ENCODE peak calls at places on chromosome 2, in ten cellular contexts. D is NB4; X is upper lobe of right lung; W is mammary epithelial cell; P is brain microvascular endothelial cell; H is CD8-positive, alpha-beta T cell; I is GM23338; B is AG09309; F is tibial artery; Y is fibroblast of mammary gland. V is an unnamed sample.

GRCh38 chr2:10188211-10188610 is 65.7 kb downstream of the RRM2 start:
- DNase-seq in D (peak), X (no peak), W (peak), P (peak), H (no peak), I (peak), B (no peak), F (no peak), Y (peak), V (no peak)

GRCh38 chr2:120661551-120661950 is 74.1 kb upstream of the GLI2 start:
- DNase-seq in D (no peak), X (no peak), W (no peak), P (no peak), H (no peak), I (peak), B (no peak), F (no peak), Y (no peak), V (no peak)

GRCh38 chr2:48107326-48107925 is 201.1 kb upstream of the FBXO11 start:
- DNase-seq in D (peak), X (no peak), W (peak), P (peak), H (no peak), I (peak), B (no peak), F (no peak), Y (peak), V (peak)

GRCh38 chr2:25132693-25133092 is 35.7 kb downstream of the POMC start:
- DNase-seq in D (no peak), X (no peak), W (no peak), P (no peak), H (no peak), I (no peak), B (no peak), F (no peak), Y (no peak), V (no peak)

GRCh38 chr2:10289891-10290290 is 12.8 kb upstream of the HPCAL1 start:
- DNase-seq in D (peak), X (no peak), W (peak), P (peak), H (no peak), I (no peak), B (no peak), F (no peak), Y (peak), V (no peak)

GRCh38 chr2:161136696-161137324 is 23.4 kb upstream of the TANK start:
- DNase-seq in D (peak), X (no peak), W (peak), P (peak), H (peak), I (no peak), B (no peak), F (no peak), Y (peak), V (no peak)

GRCh38 chr2:174952607-174953006 is 52.6 kb downstream of the CHN1 start:
- DNase-seq in D (peak), X (no peak), W (no peak), P (no peak), H (no peak), I (no peak), B (no peak), F (no peak), Y (peak), V (no peak)

GRCh38 chr2:26725516-26725810 is 32.9 kb downstream of the KCNK3 start:
- DNase-seq in D (no peak), X (no peak), W (no peak), P (no peak), H (no peak), I (no peak), B (no peak), F (no peak), Y (no peak), V (no peak)

GRCh38 chr2:218398437-218399390 is 954 bp upstream of the CTDSP1 start:
- DNase-seq in D (peak), X (peak), W (peak), P (peak), H (peak), I (peak), B (no peak), F (peak), Y (peak), V (no peak)

GRCh38 chr2:17879137-17879912 is 858 bp downstream of the KCNS3 start:
- DNase-seq in D (no peak), X (peak), W (peak), P (peak), H (no peak), I (peak), B (no peak), F (peak), Y (peak), V (peak)

GRCh38 chr2:41414486-41415230 is 633.2 kb upstream of the PKDCC start:
- DNase-seq in D (peak), X (no peak), W (peak), P (peak), H (no peak), I (peak), B (no peak), F (no peak), Y (peak), V (peak)

GRCh38 chr2:48144777-48145176 is 238.5 kb upstream of the FBXO11 start:
- DNase-seq in D (peak), X (no peak), W (no peak), P (peak), H (no peak), I (no peak), B (no peak), F (no peak), Y (no peak), V (no peak)

GRCh38 chr2:138267161-138267901 is 234.2 kb upstream of the SPOPL start:
- DNase-seq in D (no peak), X (no peak), W (peak), P (peak), H (no peak), I (no peak), B (peak), F (no peak), Y (peak), V (peak)

GRCh38 chr2:203743441-203743932 is 37.0 kb downstream of the CD28 start:
- DNase-seq in D (no peak), X (no peak), W (peak), P (no peak), H (no peak), I (no peak), B (peak), F (no peak), Y (peak), V (no peak)

GRCh38 chr2:226478121-226478809 is 321.4 kb downstream of the IRS1 start:
- DNase-seq in D (no peak), X (no peak), W (peak), P (peak), H (no peak), I (peak), B (peak), F (peak), Y (peak), V (peak)

GRCh38 chr2:75920721-75921551 is 210.2 kb upstream of the GCFC2 start:
- DNase-seq in D (no peak), X (no peak), W (no peak), P (no peak), H (no peak), I (peak), B (no peak), F (no peak), Y (no peak), V (no peak)

GRCh38 chr2:169302364-169302763 is 60.0 kb downstream of the LRP2 start:
- DNase-seq in D (no peak), X (no peak), W (no peak), P (no peak), H (no peak), I (no peak), B (no peak), F (no peak), Y (no peak), V (no peak)

GRCh38 chr2:128032092-128032491 is 4.2 kb upstream of the SAP130 start:
- DNase-seq in D (no peak), X (no peak), W (peak), P (no peak), H (no peak), I (no peak), B (no peak), F (no peak), Y (no peak), V (no peak)

GRCh38 chr2:235864746-235865535 is 303.2 kb downstream of the GBX2 start:
- DNase-seq in D (peak), X (no peak), W (no peak), P (no peak), H (no peak), I (peak), B (no peak), F (no peak), Y (peak), V (peak)

GRCh38 chr2:30888841-30889407 is 81.7 kb upstream of the CAPN13 start:
- DNase-seq in D (no peak), X (no peak), W (no peak), P (no peak), H (no peak), I (no peak), B (no peak), F (no peak), Y (no peak), V (no peak)

GRCh38 chr2:85347554-85347953 is 6.8 kb downstream of the RETSAT start:
- DNase-seq in D (no peak), X (no peak), W (no peak), P (no peak), H (no peak), I (no peak), B (no peak), F (no peak), Y (no peak), V (no peak)

GRCh38 chr2:134014196-134014960 is 239.5 kb upstream of the MGAT5 start:
- DNase-seq in D (no peak), X (no peak), W (no peak), P (no peak), H (no peak), I (no peak), B (no peak), F (no peak), Y (no peak), V (no peak)

GRCh38 chr2:112869258-112869842 is 32.8 kb upstream of the IL1B start:
- DNase-seq in D (peak), X (peak), W (peak), P (no peak), H (no peak), I (no peak), B (peak), F (peak), Y (peak), V (peak)

GRCh38 chr2:157747695-157748370 is 119.2 kb upstream of the ACVR1C start:
- DNase-seq in D (no peak), X (no peak), W (peak), P (peak), H (no peak), I (no peak), B (peak), F (peak), Y (peak), V (peak)

GRCh38 chr2:43412121-43412753 is 183.6 kb downstream of the THADA start:
- DNase-seq in D (no peak), X (no peak), W (peak), P (no peak), H (no peak), I (no peak), B (no peak), F (no peak), Y (peak), V (no peak)

GRCh38 chr2:130152816-130153595 is 8.1 kb upstream of the CCDC74B start:
- DNase-seq in D (no peak), X (peak), W (no peak), P (no peak), H (no peak), I (no peak), B (no peak), F (no peak), Y (no peak), V (no peak)

GRCh38 chr2:225842939-225843338 is 443.4 kb downstream of the NYAP2 start:
- DNase-seq in D (no peak), X (no peak), W (no peak), P (no peak), H (no peak), I (no peak), B (no peak), F (no peak), Y (peak), V (peak)

GRCh38 chr2:33494155-33494779 is 17.8 kb downstream of the RASGRP3 start:
- DNase-seq in D (no peak), X (no peak), W (peak), P (no peak), H (no peak), I (no peak), B (no peak), F (no peak), Y (peak), V (no peak)

GRCh38 chr2:65299246-65299645 is 71.6 kb downstream of the ACTR2 start:
- DNase-seq in D (peak), X (no peak), W (peak), P (peak), H (peak), I (no peak), B (no peak), F (no peak), Y (peak), V (no peak)

GRCh38 chr2:69494126-69494525 is 56.9 kb upstream of the NFU1 start:
- DNase-seq in D (no peak), X (no peak), W (no peak), P (no peak), H (no peak), I (no peak), B (no peak), F (no peak), Y (no peak), V (no peak)

GRCh38 chr2:69505710-69506109 is 68.5 kb upstream of the NFU1 start:
- DNase-seq in D (peak), X (no peak), W (no peak), P (no peak), H (no peak), I (no peak), B (no peak), F (no peak), Y (no peak), V (no peak)

GRCh38 chr2:69499242-69499641 is 62.0 kb upstream of the NFU1 start:
- DNase-seq in D (peak), X (no peak), W (no peak), P (no peak), H (no peak), I (no peak), B (no peak), F (no peak), Y (no peak), V (no peak)

GRCh38 chr2:69495008-69495407 is 57.8 kb upstream of the NFU1 start:
- DNase-seq in D (no peak), X (no peak), W (no peak), P (no peak), H (no peak), I (no peak), B (no peak), F (no peak), Y (no peak), V (no peak)

DNA sequence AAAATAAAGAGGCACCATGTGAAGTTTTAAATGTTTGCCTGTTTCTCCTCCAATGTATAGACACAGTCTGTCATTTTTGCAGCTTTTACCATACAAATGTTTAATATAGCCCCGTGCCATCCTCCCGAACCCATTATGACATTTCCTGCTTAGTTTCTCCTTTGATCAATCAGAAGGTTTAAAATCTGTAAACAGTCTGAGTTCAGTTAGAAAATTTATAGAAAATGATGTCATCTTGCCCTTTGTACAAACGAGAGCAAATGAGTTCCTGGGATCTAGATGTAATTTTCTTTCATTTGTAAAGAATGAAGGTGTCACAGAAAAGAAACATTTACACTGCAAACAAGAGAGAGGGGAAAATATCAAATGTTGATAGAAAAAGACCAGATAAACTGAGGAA is 62.7 kb upstream of the NFU1 start:
- DNase-seq in D (no peak), X (no peak), W (no peak), P (no peak), H (peak), I (no peak), B (no peak), F (no peak), Y (no peak), V (no peak)
- H3K4me3 ChIP-seq in D (no peak), X (no peak), W (no peak), P (no peak), H (no peak), I (no peak), B (no peak), F (no peak), Y (no peak), V (no peak)

GRCh38 chr2:80091237-80091636 is 213.3 kb downstream of the LRRTM1 start:
- DNase-seq in D (no peak), X (no peak), W (no peak), P (no peak), H (no peak), I (no peak), B (no peak), F (no peak), Y (no peak), V (no peak)

GRCh38 chr2:80086831-80087230 is 217.7 kb downstream of the LRRTM1 start:
- DNase-seq in D (no peak), X (no peak), W (no peak), P (no peak), H (no peak), I (peak), B (peak), F (no peak), Y (peak), V (peak)
- TF ChIP-seq CTCF in D (no peak), X (no peak), W (no peak), P (no peak), H (no peak), I (no peak), B (no peak), F (no peak), Y (peak), V (peak)

GRCh38 chr2:136022747-136023146 is 37.3 kb upstream of the DARS1 start:
- DNase-seq in D (peak), X (no peak), W (no peak), P (no peak), H (no peak), I (no peak), B (no peak), F (no peak), Y (no peak), V (no peak)

GRCh38 chr2:136023416-136023815 is 38.0 kb upstream of the DARS1 start:
- DNase-seq in D (peak), X (no peak), W (no peak), P (no peak), H (no peak), I (no peak), B (no peak), F (no peak), Y (no peak), V (no peak)

GRCh38 chr2:136024185-136024584 is 38.8 kb upstream of the DARS1 start:
- DNase-seq in D (no peak), X (no peak), W (no peak), P (no peak), H (no peak), I (no peak), B (no peak), F (no peak), Y (no peak), V (no peak)

GRCh38 chr2:136025057-136025973 is 39.9 kb upstream of the DARS1 start:
- DNase-seq in D (no peak), X (peak), W (no peak), P (peak), H (peak), I (peak), B (no peak), F (no peak), Y (peak), V (peak)

DNA sequence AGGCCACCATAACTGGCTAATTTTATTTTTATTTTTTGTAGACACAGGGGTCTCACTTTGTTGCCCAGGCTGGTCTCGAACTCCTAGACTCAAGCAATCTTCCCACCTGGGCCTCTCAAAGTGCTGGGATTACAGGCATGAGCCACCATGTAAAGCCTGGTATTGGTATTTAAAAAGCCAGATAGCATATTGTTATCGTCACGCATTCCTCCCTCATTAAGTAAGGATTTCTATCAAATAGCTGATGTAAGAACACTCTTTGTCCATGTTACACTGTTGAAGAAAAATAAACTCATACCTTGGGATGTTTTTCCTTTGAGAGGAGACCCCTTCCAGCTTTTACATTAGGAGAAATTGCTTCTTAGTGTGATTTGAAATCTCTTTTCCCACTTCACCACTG is 39.2 kb upstream of the DARS1 start:
- DNase-seq in D (no peak), X (no peak), W (no peak), P (no peak), H (no peak), I (no peak), B (no peak), F (no peak), Y (no peak), V (peak)
- H3K4me3 ChIP-seq in D (no peak), X (no peak), W (no peak), P (no peak), H (no peak), I (peak), B (no peak), F (no peak), Y (no peak), V (no peak)

GRCh38 chr2:60352491-60353405 is 200.7 kb downstream of the BCL11A start:
- DNase-seq in D (no peak), X (no peak), W (no peak), P (no peak), H (no peak), I (no peak), B (no peak), F (no peak), Y (no peak), V (no peak)

GRCh38 chr2:60351802-60352201 is 201.7 kb downstream of the BCL11A start:
- DNase-seq in D (no peak), X (no peak), W (no peak), P (no peak), H (no peak), I (no peak), B (no peak), F (no peak), Y (no peak), V (no peak)

GRCh38 chr2:60353863-60354262 is 199.6 kb downstream of the BCL11A start:
- DNase-seq in D (no peak), X (no peak), W (no peak), P (no peak), H (no peak), I (no peak), B (no peak), F (no peak), Y (no peak), V (no peak)

GRCh38 chr2:60354713-60355112 is 198.7 kb downstream of the BCL11A start:
- DNase-seq in D (no peak), X (no peak), W (peak), P (no peak), H (no peak), I (no peak), B (no peak), F (no peak), Y (no peak), V (no peak)

DNA sequence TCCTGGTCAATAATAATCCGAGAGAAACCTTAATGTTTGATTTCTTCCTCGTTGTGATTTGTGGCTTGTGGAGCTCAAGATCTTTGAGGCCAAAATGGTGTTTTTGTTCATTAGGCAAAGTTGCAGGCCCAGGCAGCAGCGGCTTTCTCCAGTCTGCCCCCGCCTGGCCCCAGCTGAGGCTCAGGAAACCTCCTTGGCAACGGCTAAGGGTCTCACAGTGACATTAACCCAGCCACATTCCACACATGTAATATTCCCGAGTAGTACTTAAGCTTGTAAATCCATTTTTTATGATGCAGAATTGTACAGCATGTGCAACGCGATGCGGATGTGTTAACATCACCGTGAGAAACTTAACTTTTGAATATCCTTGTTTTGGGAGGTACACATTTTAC is 200.1 kb downstream of the BCL11A start:
- DNase-seq in D (no peak), X (no peak), W (no peak), P (no peak), H (no peak), I (peak), B (no peak), F (no peak), Y (no peak), V (no peak)
- TF ChIP-seq CTCF in D (no peak), X (no peak), W (no peak), P (no peak), H (no peak), I (peak), B (no peak), F (no peak), Y (no peak), V (no peak)

DNA sequence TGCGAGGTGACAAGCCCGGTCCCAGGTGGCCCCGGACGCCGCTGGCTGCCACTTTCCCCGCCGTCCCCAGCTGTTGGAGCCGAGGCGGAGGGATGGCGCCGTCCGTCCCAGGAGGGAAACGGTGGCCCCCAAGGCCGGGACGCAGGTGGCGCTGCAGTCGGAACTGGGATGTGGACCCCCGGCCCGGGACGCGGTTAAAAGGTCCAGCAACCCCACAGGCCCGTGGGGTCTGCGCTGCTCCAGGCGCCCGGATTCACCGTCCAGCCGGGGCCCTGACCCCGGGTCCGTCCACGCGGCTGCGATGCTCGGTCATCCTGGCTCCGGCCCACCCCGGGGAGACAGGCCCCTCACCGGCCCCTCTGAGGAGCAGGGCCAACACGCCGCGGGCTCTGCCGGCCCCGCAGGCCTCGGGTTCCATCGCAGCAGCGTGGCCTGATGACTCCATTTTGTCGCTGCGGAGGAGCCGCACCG is 41.0 kb downstream of the TMEM18 start:
- DNase-seq in D (no peak), X (no peak), W (no peak), P (no peak), H (no peak), I (no peak), B (no peak), F (no peak), Y (no peak), V (no peak)
- H3K4me3 ChIP-seq in D (no peak), X (peak), W (no peak), P (no peak), H (peak), I (no peak), B (no peak), F (peak), Y (no peak), V (no peak)

V was measured in astrocyte of the cerebellum.